ENCODE peak calls at places on chromosomes 4 and X, in seven cellular contexts. R is activated CD8-positive, alpha-beta T cell treated with anti-CD3 and anti-CD28 coated beads for 36 hours; I is nucleus accumbens; L is stimulated activated CD8-positive, alpha-beta memory T cell treated with anti-CD3 and anti-CD28 coated beads, Interleukin-12 subunit alpha, Interleukin-12 subunit beta, amount 100 ng/mL, for 1 hour; N is AG10803; V is ureter; K is mucosa of descending colon. D is an unnamed sample.

GRCh38 chrX:49995021-49995731 is 72.8 kb downstream of the CLCN5 start:
- DNase-seq in V (no peak), L (no peak), I (no peak), N (peak; percentile 70), K (no peak), R (no peak), D (no peak)

GRCh38 chr4:81620442-81620841 is 148.7 kb upstream of the RASGEF1B start:
- DNase-seq in R (no peak), V (no peak), N (no peak), L (no peak), K (no peak), I (no peak), D (no peak)

GRCh38 chr4:39883645-39884044 is 94.1 kb downstream of the PDS5A start:
- DNase-seq in L (no peak), N (no peak), K (no peak), V (no peak), I (no peak), R (no peak), D (no peak)

GRCh38 chr4:110515676-110516075 is 39.7 kb downstream of the ENPEP start:
- DNase-seq in K (peak; percentile 7), V (no peak), N (no peak), R (no peak), L (no peak), I (no peak), D (no peak)

GRCh38 chrX:19535481-19535880 is 20.2 kb upstream of the MAP3K15 start:
- DNase-seq in K (no peak), R (no peak), V (no peak), N (peak; percentile 37), L (no peak), I (no peak), D (no peak)

GRCh38 chr4:122665148-122665547 is 44.3 kb upstream of the IL21 start:
- DNase-seq in I (no peak), N (peak; percentile 93), V (no peak), L (no peak), R (no peak), K (no peak), D (no peak)

GRCh38 chr4:79445371-79445781 is 37.3 kb upstream of the GK2 start:
- DNase-seq in N (no peak), L (no peak), I (no peak), R (no peak), V (no peak), K (no peak), D (no peak)

GRCh38 chrX:23764585-23764984 is 18.4 kb upstream of the SAT1 start:
- DNase-seq in R (no peak), N (no peak), K (no peak), V (no peak), I (no peak), L (no peak), D (no peak)

GRCh38 chr4:140150886-140151699 is 2.9 kb downstream of the MAML3 start:
- DNase-seq in N (peak; percentile 95), L (peak; percentile 47), K (peak; percentile 88), I (peak; percentile 69), V (peak; percentile 96), R (peak; percentile 81), D (peak; percentile 90)

GRCh38 chr4:25608644-25609043 is 47.0 kb upstream of the SLC34A2 start:
- DNase-seq in N (no peak), V (no peak), R (no peak), K (no peak), L (no peak), I (no peak), D (no peak)

GRCh38 chr4:2284161-2284933 is 22.4 kb upstream of the MXD4 start:
- DNase-seq in V (no peak), K (no peak), L (no peak), I (no peak), N (no peak), R (no peak), D (peak; percentile 22)

GRCh38 chrX:106939566-106939965 is 19.4 kb downstream of the CLDN2 start:
- DNase-seq in N (no peak), R (no peak), V (no peak), K (no peak), L (no peak), I (no peak), D (no peak)